ENCODE peak calls at places on chromosomes 1 and 21, in five cellular contexts. E is BJ, Z is NCI-H345, J is astrocyte, P is NCI-H1930. W is an unnamed sample.

GRCh38 chr1:67735220-67735619 is 50.2 kb downstream of the GADD45A start:
- DNase-seq in E (no peak), Z (no peak), J (no peak), P (no peak), W (no peak)

GRCh38 chr1:22831729-22832413 is 121.2 kb downstream of the EPHB2 start:
- DNase-seq in E (peak; percentile 66), Z (no peak), J (peak; percentile 94), P (no peak), W (no peak)

GRCh38 chr1:185980891-185981290 is 246.7 kb downstream of the HMCN1 start:
- DNase-seq in E (no peak), Z (no peak), J (no peak), P (no peak), W (no peak)

GRCh38 chr1:156455362-156455761 is 45.2 kb downstream of the MEF2D start:
- DNase-seq in E (no peak), Z (no peak), J (no peak), P (no peak), W (no peak)

GRCh38 chr1:154402409-154402921 is 2.7 kb upstream of the IL6R start:
- DNase-seq in E (no peak), Z (no peak), J (no peak), P (no peak), W (no peak)

GRCh38 chr21:31727181-31727580 is 4.7 kb downstream of the SCAF4 start:
- DNase-seq in E (no peak), Z (no peak), J (no peak), P (no peak), W (no peak)

GRCh38 chr1:28243685-28244439 is 7.9 kb downstream of the ATP5IF1 start:
- DNase-seq in E (no peak), Z (no peak), J (no peak), P (no peak), W (no peak)

GRCh38 chr1:178502856-178503255 is 6.1 kb upstream of the CLEC20A start:
- DNase-seq in E (no peak), Z (no peak), J (no peak), P (no peak), W (no peak)

GRCh38 chr1:245589827-245590421 is 435.1 kb downstream of the KIF26B start:
- DNase-seq in E (no peak), Z (no peak), J (no peak), P (no peak), W (no peak)

GRCh38 chr1:230867903-230868735 is at the start of gene C1orf198:
- DNase-seq in E (no peak), Z (peak; percentile 63), J (no peak), P (no peak), W (peak; percentile 65)

GRCh38 chr1:230648114-230648513 is 5.8 kb downstream of the COG2 start:
- DNase-seq in E (no peak), Z (no peak), J (no peak), P (no peak), W (no peak)

GRCh38 chr1:206572835-206573771 is 39.2 kb downstream of the EIF2D start:
- DNase-seq in E (no peak), Z (no peak), J (no peak), P (no peak), W (no peak)

GRCh38 chr1:154716614-154717372 is 108.8 kb upstream of the ADAR start:
- DNase-seq in E (no peak), Z (no peak), J (no peak), P (no peak), W (no peak)

GRCh38 chr21:44758781-44759627 is 42.6 kb downstream of the UBE2G2 start:
- DNase-seq in E (no peak), Z (no peak), J (no peak), P (no peak), W (no peak)

GRCh38 chr1:208007938-208008342 is 97.0 kb upstream of the CD34 start:
- DNase-seq in E (no peak), Z (no peak), J (peak; percentile 88), P (no peak), W (no peak)

GRCh38 chr1:9115656-9116205 is 13.2 kb downstream of the GPR157 start:
- DNase-seq in E (no peak), Z (peak; percentile 8), J (no peak), P (no peak), W (peak; percentile 32)

GRCh38 chr1:189192741-189193140 is 1284.9 kb downstream of the BRINP3 start:
- DNase-seq in E (no peak), Z (no peak), J (no peak), P (no peak), W (no peak)

GRCh38 chr1:193322218-193322617 is 135.8 kb upstream of the B3GALT2 start:
- DNase-seq in E (peak; percentile 27), Z (no peak), J (peak; percentile 86), P (no peak), W (no peak)

GRCh38 chr1:178542554-178543290 is 29.8 kb downstream of the TEX35 start:
- DNase-seq in E (peak; percentile 28), Z (peak; percentile 81), J (peak; percentile 73), P (peak; percentile 60), W (peak; percentile 43)

W was measured in SHP77.